ENCODE peak calls at places on chromosomes 12 and 14, in ten cellular contexts. U is foreskin fibroblast, Y is Peyer's patch, J is neural crest cell, M is suprapubic skin, R is mucosa of descending colon, L is ascending aorta, F is nephron progenitor cell, K is cardiac fibroblast, C is A549. G is an unnamed sample.

GRCh38 chr12:11031307-11031706 is at the start of gene TAS2R31:
- DNase-seq in U (no peak), Y (no peak), J (no peak), M (no peak), R (no peak), L (no peak), F (no peak), K (no peak), C (no peak), G (no peak)

GRCh38 chr12:47988073-47989022 is 15.9 kb downstream of the COL2A1 start:
- DNase-seq in U (no peak), Y (no peak), J (peak), M (peak), R (peak), L (no peak), F (peak), K (no peak), C (no peak), G (no peak)

GRCh38 chr12:69066420-69067373 is 133.7 kb upstream of the CPM start:
- DNase-seq in U (no peak), Y (no peak), J (no peak), M (no peak), R (no peak), L (no peak), F (peak), K (no peak), C (no peak), G (no peak)

GRCh38 chr12:29320295-29321090 is 60.5 kb downstream of the ERGIC2 start:
- DNase-seq in U (peak), Y (no peak), J (no peak), M (no peak), R (no peak), L (no peak), F (no peak), K (peak), C (no peak), G (no peak)

GRCh38 chr14:91225025-91225424 is 19.5 kb downstream of the GPR68 start:
- DNase-seq in U (no peak), Y (no peak), J (no peak), M (no peak), R (no peak), L (no peak), F (no peak), K (no peak), C (no peak), G (no peak)

GRCh38 chr14:63493246-63493645 is 49.9 kb downstream of the PPP2R5E start:
- DNase-seq in U (peak), Y (no peak), J (no peak), M (no peak), R (no peak), L (no peak), F (peak), K (peak), C (no peak), G (no peak)

GRCh38 chr12:105033851-105034250 is 47.7 kb downstream of the NOPCHAP1 start:
- DNase-seq in U (no peak), Y (no peak), J (no peak), M (no peak), R (no peak), L (no peak), F (no peak), K (no peak), C (no peak), G (no peak)

GRCh38 chr14:92973265-92973797 is 50.4 kb downstream of the CHGA start:
- DNase-seq in U (peak), Y (peak), J (peak), M (peak), R (peak), L (peak), F (peak), K (peak), C (no peak), G (no peak)

GRCh38 chr14:62269204-62269603 is 507.0 kb downstream of the SNAPC1 start:
- DNase-seq in U (no peak), Y (no peak), J (no peak), M (no peak), R (no peak), L (no peak), F (no peak), K (peak), C (no peak), G (no peak)

GRCh38 chr14:68951051-68951797 is 27.9 kb downstream of the ACTN1 start:
- DNase-seq in U (peak), Y (peak), J (no peak), M (peak), R (peak), L (peak), F (no peak), K (peak), C (peak), G (no peak)

GRCh38 chr14:52640137-52640536 is 55.2 kb downstream of the ERO1A start:
- DNase-seq in U (no peak), Y (no peak), J (no peak), M (no peak), R (no peak), L (no peak), F (no peak), K (no peak), C (no peak), G (no peak)

GRCh38 chr14:72742682-72743195 is 151.2 kb downstream of the DPF3 start:
- DNase-seq in U (no peak), Y (no peak), J (no peak), M (no peak), R (no peak), L (peak), F (no peak), K (no peak), C (no peak), G (no peak)

GRCh38 chr12:19095331-19095730 is 34.2 kb upstream of the PLEKHA5 start:
- DNase-seq in U (no peak), Y (no peak), J (no peak), M (no peak), R (no peak), L (no peak), F (no peak), K (no peak), C (no peak), G (no peak)

DNA sequence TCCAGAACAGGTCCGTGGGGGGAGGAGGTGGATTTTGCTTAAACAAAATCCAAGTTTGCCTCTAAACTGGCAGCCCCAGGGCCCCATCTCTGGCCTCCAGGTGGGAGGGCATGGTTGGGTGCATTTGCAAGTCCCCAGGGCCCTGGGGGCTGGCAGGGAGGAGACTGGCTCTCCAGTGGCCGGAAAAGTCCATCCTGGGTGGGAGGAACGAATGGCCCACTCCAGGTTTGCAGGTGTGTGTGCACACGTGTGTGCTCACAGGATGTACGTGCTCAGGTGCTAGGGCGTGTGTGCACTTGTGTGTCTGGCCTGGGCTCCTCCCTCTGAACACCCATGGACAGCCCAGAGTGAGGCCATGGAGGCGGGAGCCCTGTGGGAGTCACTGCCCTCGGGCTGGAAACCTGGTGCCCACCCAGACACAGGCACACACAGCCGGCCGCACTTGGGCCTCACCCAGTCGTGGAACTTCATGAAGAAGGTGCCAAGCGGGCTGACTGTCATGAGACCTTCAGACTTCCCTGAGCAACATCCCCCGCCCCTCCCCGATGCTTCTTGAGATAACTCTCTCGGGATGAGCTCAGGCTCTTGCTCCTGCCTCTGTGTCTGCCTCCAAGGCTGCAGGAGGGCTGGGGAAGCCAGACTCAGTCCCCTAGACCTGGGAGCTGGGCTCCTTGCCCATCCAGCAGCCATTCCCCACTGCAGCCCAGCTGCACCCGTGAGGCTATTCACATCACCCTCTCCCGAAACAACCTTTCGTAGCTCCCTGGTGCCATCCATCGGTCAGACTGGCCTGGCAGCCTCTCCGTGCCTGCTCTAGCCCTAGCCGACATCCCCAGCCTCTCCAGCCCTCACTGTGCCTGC is 9.4 kb downstream of the AHNAK2 start:
- DNase-seq in U (no peak), Y (peak), J (no peak), M (peak), R (no peak), L (no peak), F (no peak), K (peak), C (peak), G (no peak)
- TF ChIP-seq CTCF in U (no peak), Y (no peak), J (no peak), M (peak), R (no peak), L (no peak), F (no peak), K (peak), C (peak), G (no peak)

GRCh38 chr12:17954788-17955187 is 135.2 kb downstream of the RERGL start:
- DNase-seq in U (no peak), Y (no peak), J (no peak), M (no peak), R (no peak), L (no peak), F (no peak), K (peak), C (peak), G (no peak)
- TF ChIP-seq CTCF in U (no peak), Y (no peak), J (no peak), M (no peak), R (no peak), L (no peak), F (no peak), K (peak), C (no peak), G (no peak)

GRCh38 chr12:32343496-32343895 is 55.9 kb upstream of the FGD4 start:
- DNase-seq in U (no peak), Y (no peak), J (no peak), M (no peak), R (no peak), L (no peak), F (no peak), K (no peak), C (no peak), G (no peak)

GRCh38 chr12:32344047-32344446 is 55.3 kb upstream of the FGD4 start:
- DNase-seq in U (no peak), Y (no peak), J (no peak), M (no peak), R (no peak), L (no peak), F (no peak), K (no peak), C (no peak), G (no peak)
- TF ChIP-seq CTCF in U (no peak), Y (no peak), J (no peak), M (no peak), R (no peak), L (no peak), F (no peak), K (no peak), C (peak), G (no peak)

DNA sequence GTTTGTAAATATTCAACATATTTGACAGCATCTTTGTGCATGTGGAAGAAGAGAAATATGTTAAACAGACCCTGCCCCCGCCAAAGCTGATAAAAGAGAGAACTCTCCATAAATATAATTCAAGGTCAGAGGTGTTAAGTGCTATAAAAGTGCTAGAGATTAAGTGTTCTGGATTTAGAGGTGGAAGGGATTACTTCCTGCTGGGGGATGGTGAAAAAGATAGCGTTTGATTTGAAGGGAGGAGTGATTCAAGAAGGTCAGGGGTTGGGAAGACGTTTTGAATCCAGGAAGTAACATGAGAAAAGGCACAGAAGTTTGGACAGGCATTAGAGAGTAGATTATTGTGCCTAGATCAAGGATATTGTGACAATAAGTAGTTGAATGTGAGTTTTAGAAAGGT is 30.2 kb downstream of the RIC8B start:
- DNase-seq in U (no peak), Y (no peak), J (no peak), M (no peak), R (no peak), L (no peak), F (no peak), K (no peak), C (no peak), G (no peak)
- TF ChIP-seq CTCF in U (no peak), Y (no peak), J (no peak), M (no peak), R (no peak), L (no peak), F (no peak), K (no peak), C (no peak), G (no peak)

GRCh38 chr12:62278022-62278421 is 17.8 kb downstream of the USP15 start:
- DNase-seq in U (no peak), Y (no peak), J (no peak), M (no peak), R (no peak), L (no peak), F (no peak), K (no peak), C (no peak), G (no peak)
- TF ChIP-seq CTCF in U (no peak), Y (no peak), J (no peak), M (no peak), R (no peak), L (no peak), F (no peak), K (no peak), C (no peak), G (no peak)

G was measured in GM10248.